ENCODE peak calls at places on chromosomes 11 and 22, in nine cellular contexts. U, I, R, N, S, D, F, G and Q are unnamed samples.

GRCh38 chr11:111354601-111354891 is 24.5 kb downstream of the POU2AF1 start:
- DNase-seq in U (no peak), I (no peak), R (no peak), N (no peak), S (no peak), D (no peak), F (no peak), G (no peak), Q (no peak)

GRCh38 chr11:69381681-69382130 is 87.8 kb downstream of the MYEOV start:
- DNase-seq in U (peak), I (no peak), R (no peak), N (peak), S (peak), D (peak), F (peak), G (no peak), Q (no peak)

GRCh38 chr11:10674991-10675440 is 18.5 kb downstream of the IRAG1 start:
- DNase-seq in U (peak), I (peak), R (no peak), N (no peak), S (no peak), D (peak), F (no peak), G (no peak), Q (peak)

GRCh38 chr22:29635734-29636357 is 32.4 kb downstream of the NF2 start:
- DNase-seq in U (no peak), I (no peak), R (peak), N (peak), S (no peak), D (no peak), F (no peak), G (peak), Q (no peak)

GRCh38 chr22:25774575-25775026 is 32.6 kb downstream of the MYO18B start:
- DNase-seq in U (no peak), I (no peak), R (peak), N (no peak), S (no peak), D (no peak), F (no peak), G (no peak), Q (no peak)

GRCh38 chr11:44623716-44624491 is 58.4 kb downstream of the CD82 start:
- DNase-seq in U (peak), I (no peak), R (no peak), N (no peak), S (peak), D (peak), F (peak), G (no peak), Q (no peak)

GRCh38 chr11:60914620-60915249 is 777 bp downstream of the TMEM109 start:
- DNase-seq in U (no peak), I (no peak), R (peak), N (peak), S (peak), D (peak), F (no peak), G (peak), Q (no peak)

GRCh38 chr11:109845437-109845836 is 247.8 kb upstream of the ZC3H12C start:
- DNase-seq in U (no peak), I (no peak), R (no peak), N (no peak), S (no peak), D (no peak), F (no peak), G (no peak), Q (no peak)

GRCh38 chr11:117618956-117619355 is 178.1 kb downstream of the DSCAML1 start:
- DNase-seq in U (peak), I (no peak), R (peak), N (no peak), S (no peak), D (peak), F (no peak), G (no peak), Q (no peak)

GRCh38 chr11:105148241-105148640 is 8.7 kb upstream of the CARD18 start:
- DNase-seq in U (no peak), I (no peak), R (no peak), N (no peak), S (no peak), D (no peak), F (no peak), G (no peak), Q (no peak)

GRCh38 chr11:47413908-47414684 is 5.7 kb downstream of the SLC39A13 start:
- DNase-seq in U (no peak), I (no peak), R (no peak), N (no peak), S (no peak), D (peak), F (no peak), G (no peak), Q (no peak)

GRCh38 chr22:37032535-37033460 is 13.3 kb downstream of the MPST start:
- DNase-seq in U (no peak), I (no peak), R (no peak), N (no peak), S (peak), D (no peak), F (peak), G (peak), Q (peak)

GRCh38 chr11:128279861-128280260 is 307.5 kb downstream of the ETS1 start:
- DNase-seq in U (no peak), I (no peak), R (no peak), N (no peak), S (no peak), D (no peak), F (no peak), G (no peak), Q (no peak)

GRCh38 chr11:70246196-70246595 is 24.3 kb upstream of the PPFIA1 start:
- DNase-seq in U (no peak), I (no peak), R (no peak), N (no peak), S (no peak), D (no peak), F (no peak), G (no peak), Q (no peak)

GRCh38 chr22:24812950-24813349 is 6.9 kb downstream of the SGSM1 start:
- DNase-seq in U (no peak), I (no peak), R (no peak), N (no peak), S (no peak), D (no peak), F (no peak), G (no peak), Q (no peak)

GRCh38 chr11:118607401-118608267 is at the start of gene PHLDB1:
- DNase-seq in U (peak), I (peak), R (peak), N (peak), S (peak), D (peak), F (peak), G (peak), Q (peak)

GRCh38 chr11:120642196-120642894 is 130.8 kb downstream of the GRIK4 start:
- DNase-seq in U (no peak), I (no peak), R (no peak), N (no peak), S (no peak), D (no peak), F (no peak), G (no peak), Q (no peak)

GRCh38 chr11:7278314-7278917 is 26.7 kb downstream of the SYT9 start:
- DNase-seq in U (no peak), I (no peak), R (peak), N (peak), S (no peak), D (no peak), F (no peak), G (peak), Q (no peak)

GRCh38 chr11:5767056-5767455 is 13.0 kb downstream of the OR52N4 start:
- DNase-seq in U (no peak), I (no peak), R (no peak), N (no peak), S (no peak), D (no peak), F (no peak), G (no peak), Q (no peak)

GRCh38 chr11:132177106-132177505 is 806.7 kb downstream of the NTM start:
- DNase-seq in U (no peak), I (no peak), R (no peak), N (no peak), S (no peak), D (no peak), F (no peak), G (no peak), Q (no peak)

GRCh38 chr11:199782-200181 is 6.9 kb downstream of the SCGB1C1 start:
- DNase-seq in U (peak), I (no peak), R (no peak), N (no peak), S (peak), D (peak), F (peak), G (no peak), Q (no peak)

GRCh38 chr11:7906481-7906880 is 24.6 kb downstream of the OR10A6 start:
- DNase-seq in U (no peak), I (no peak), R (no peak), N (no peak), S (no peak), D (no peak), F (no peak), G (no peak), Q (no peak)

GRCh38 chr11:112396092-112396491 is 135.4 kb upstream of the PLET1 start:
- DNase-seq in U (no peak), I (no peak), R (no peak), N (no peak), S (no peak), D (no peak), F (no peak), G (no peak), Q (no peak)
- TF ChIP-seq EP300 in U (no peak), I (no peak), R (no peak), N (no peak), S (no peak), D (no peak), F (no peak), G (no peak), Q (no peak)

GRCh38 chr11:86118201-86118600 is 49.3 kb upstream of the PICALM start:
- DNase-seq in U (no peak), I (no peak), R (no peak), N (no peak), S (no peak), D (no peak), F (no peak), G (no peak), Q (no peak)

GRCh38 chr11:86117706-86118050 is 48.8 kb upstream of the PICALM start:
- DNase-seq in U (no peak), I (no peak), R (no peak), N (no peak), S (no peak), D (no peak), F (no peak), G (no peak), Q (no peak)

GRCh38 chr11:86122773-86123172 is 53.9 kb upstream of the PICALM start:
- DNase-seq in U (no peak), I (no peak), R (no peak), N (no peak), S (no peak), D (no peak), F (no peak), G (no peak), Q (no peak)

GRCh38 chr11:86119062-86119461 is 50.2 kb upstream of the PICALM start:
- DNase-seq in U (no peak), I (no peak), R (peak), N (no peak), S (no peak), D (peak), F (no peak), G (no peak), Q (no peak)

GRCh38 chr11:86120807-86121206 is 51.9 kb upstream of the PICALM start:
- DNase-seq in U (no peak), I (no peak), R (no peak), N (no peak), S (no peak), D (no peak), F (no peak), G (no peak), Q (no peak)
- TF ChIP-seq EP300 in U (no peak), I (no peak), R (no peak), N (no peak), S (no peak), D (no peak), F (no peak), G (no peak), Q (no peak)

GRCh38 chr11:93513763-93514162 is 29.4 kb downstream of the SMCO4 start:
- DNase-seq in U (no peak), I (no peak), R (peak), N (no peak), S (no peak), D (no peak), F (no peak), G (no peak), Q (no peak)
- TF ChIP-seq EP300 in U (no peak), I (no peak), R (no peak), N (no peak), S (no peak), D (no peak), F (no peak), G (no peak), Q (no peak)

GRCh38 chr11:2142300-2142759 is 3.1 kb upstream of the IGF2 start:
- DNase-seq in U (no peak), I (no peak), R (no peak), N (no peak), S (no peak), D (no peak), F (no peak), G (no peak), Q (no peak)
- TF ChIP-seq EP300 in U (no peak), I (no peak), R (no peak), N (no peak), S (no peak), D (no peak), F (no peak), G (no peak), Q (no peak)